ENCODE peak calls at places on chromosomes 11 and 22, in nine cellular contexts. One of them, this sample, is unnamed.

GRCh38 chr22:46357711-46358505 is 22.4 kb downstream of the TRMU start:
- DNase-seq in neural progenitor cell: no peak
- DNase-seq in hepatocyte: no peak
- DNase-seq in GM23248: no peak
- DNase-seq in mammary epithelial cell: no peak
- DNase-seq in MM.1S: no peak
- DNase-seq in PC-3: no peak
- DNase-seq in fibroblast of lung: no peak
- DNase-seq in HCT116: no peak
- DNase-seq in this sample: no peak

GRCh38 chr11:134780486-134781155 is 368.6 kb upstream of the B3GAT1 start:
- DNase-seq in GM23248: no peak
- DNase-seq in fibroblast of lung: no peak
- DNase-seq in PC-3: no peak
- DNase-seq in HCT116: no peak
- DNase-seq in neural progenitor cell: no peak
- DNase-seq in hepatocyte: peak
- DNase-seq in MM.1S: no peak
- DNase-seq in mammary epithelial cell: no peak
- DNase-seq in this sample: no peak

GRCh38 chr11:93623179-93623578 is 38.3 kb upstream of the CEP295 start:
- DNase-seq in neural progenitor cell: peak
- DNase-seq in fibroblast of lung: no peak
- DNase-seq in hepatocyte: peak
- DNase-seq in PC-3: no peak
- DNase-seq in HCT116: no peak
- DNase-seq in GM23248: no peak
- DNase-seq in MM.1S: peak
- DNase-seq in mammary epithelial cell: no peak
- DNase-seq in this sample: no peak

GRCh38 chr11:122342089-122342749 is 226.2 kb upstream of the BLID start:
- DNase-seq in GM23248: peak
- DNase-seq in hepatocyte: no peak
- DNase-seq in MM.1S: no peak
- DNase-seq in fibroblast of lung: no peak
- DNase-seq in PC-3: peak
- DNase-seq in mammary epithelial cell: peak
- DNase-seq in neural progenitor cell: no peak
- DNase-seq in HCT116: peak
- DNase-seq in this sample: no peak

GRCh38 chr11:87662287-87662686 is 513.0 kb downstream of the RAB38 start:
- DNase-seq in fibroblast of lung: no peak
- DNase-seq in neural progenitor cell: no peak
- DNase-seq in GM23248: no peak
- DNase-seq in hepatocyte: no peak
- DNase-seq in HCT116: no peak
- DNase-seq in MM.1S: no peak
- DNase-seq in mammary epithelial cell: no peak
- DNase-seq in PC-3: no peak
- DNase-seq in this sample: no peak

GRCh38 chr11:34784318-34784841 is 131.8 kb downstream of the APIP start:
- DNase-seq in hepatocyte: no peak
- DNase-seq in neural progenitor cell: no peak
- DNase-seq in fibroblast of lung: no peak
- DNase-seq in PC-3: no peak
- DNase-seq in GM23248: no peak
- DNase-seq in mammary epithelial cell: peak
- DNase-seq in MM.1S: peak
- DNase-seq in HCT116: no peak
- DNase-seq in this sample: peak

GRCh38 chr11:19444231-19444630 is 203.5 kb upstream of the E2F8 start:
- DNase-seq in HCT116: no peak
- DNase-seq in neural progenitor cell: no peak
- DNase-seq in hepatocyte: no peak
- DNase-seq in mammary epithelial cell: no peak
- DNase-seq in GM23248: peak
- DNase-seq in PC-3: no peak
- DNase-seq in MM.1S: no peak
- DNase-seq in fibroblast of lung: peak
- DNase-seq in this sample: no peak

GRCh38 chr22:38464992-38465672 is 2.8 kb upstream of the KDELR3 start:
- DNase-seq in mammary epithelial cell: no peak
- DNase-seq in PC-3: no peak
- DNase-seq in HCT116: no peak
- DNase-seq in GM23248: no peak
- DNase-seq in hepatocyte: no peak
- DNase-seq in neural progenitor cell: no peak
- DNase-seq in fibroblast of lung: no peak
- DNase-seq in MM.1S: no peak
- DNase-seq in this sample: no peak

GRCh38 chr11:47469411-47470179 is 20.7 kb upstream of the RAPSN start:
- DNase-seq in mammary epithelial cell: no peak
- DNase-seq in hepatocyte: no peak
- DNase-seq in GM23248: peak
- DNase-seq in HCT116: no peak
- DNase-seq in PC-3: no peak
- DNase-seq in fibroblast of lung: no peak
- DNase-seq in MM.1S: no peak
- DNase-seq in neural progenitor cell: no peak
- DNase-seq in this sample: no peak

GRCh38 chr11:112298535-112298934 is 37.9 kb upstream of the PLET1 start:
- DNase-seq in MM.1S: no peak
- DNase-seq in neural progenitor cell: no peak
- DNase-seq in mammary epithelial cell: no peak
- DNase-seq in hepatocyte: no peak
- DNase-seq in HCT116: no peak
- DNase-seq in GM23248: no peak
- DNase-seq in PC-3: no peak
- DNase-seq in fibroblast of lung: no peak
- DNase-seq in this sample: no peak

GRCh38 chr22:31497148-31497938 is 1.0 kb downstream of the SFI1 start:
- DNase-seq in hepatocyte: no peak
- DNase-seq in PC-3: peak
- DNase-seq in GM23248: no peak
- DNase-seq in MM.1S: peak
- DNase-seq in HCT116: no peak
- DNase-seq in neural progenitor cell: no peak
- DNase-seq in fibroblast of lung: no peak
- DNase-seq in mammary epithelial cell: no peak
- DNase-seq in this sample: no peak

GRCh38 chr22:50403701-50404101 is 60.6 kb downstream of the PPP6R2 start:
- DNase-seq in hepatocyte: peak
- DNase-seq in HCT116: no peak
- DNase-seq in fibroblast of lung: no peak
- DNase-seq in PC-3: no peak
- DNase-seq in MM.1S: no peak
- DNase-seq in neural progenitor cell: no peak
- DNase-seq in GM23248: no peak
- DNase-seq in mammary epithelial cell: no peak
- DNase-seq in this sample: no peak

GRCh38 chr22:46320166-46320710 is 15.3 kb upstream of the TRMU start:
- DNase-seq in hepatocyte: no peak
- DNase-seq in fibroblast of lung: no peak
- DNase-seq in MM.1S: no peak
- DNase-seq in mammary epithelial cell: no peak
- DNase-seq in PC-3: no peak
- DNase-seq in neural progenitor cell: no peak
- DNase-seq in GM23248: no peak
- DNase-seq in HCT116: no peak
- DNase-seq in this sample: no peak

GRCh38 chr11:27444801-27445215 is 27.8 kb downstream of the LGR4 start:
- DNase-seq in HCT116: no peak
- DNase-seq in mammary epithelial cell: no peak
- DNase-seq in fibroblast of lung: no peak
- DNase-seq in MM.1S: no peak
- DNase-seq in GM23248: no peak
- DNase-seq in neural progenitor cell: peak
- DNase-seq in PC-3: peak
- DNase-seq in hepatocyte: no peak
- DNase-seq in this sample: peak

GRCh38 chr11:45933846-45934579 is 11.6 kb downstream of the LARGE2 start:
- DNase-seq in hepatocyte: no peak
- DNase-seq in HCT116: no peak
- DNase-seq in neural progenitor cell: no peak
- DNase-seq in fibroblast of lung: no peak
- DNase-seq in MM.1S: no peak
- DNase-seq in GM23248: no peak
- DNase-seq in mammary epithelial cell: no peak
- DNase-seq in PC-3: no peak
- DNase-seq in this sample: no peak

GRCh38 chr11:13963169-13963948 is 836 bp downstream of the SPON1 start:
- DNase-seq in neural progenitor cell: peak
- DNase-seq in hepatocyte: peak
- DNase-seq in GM23248: peak
- DNase-seq in fibroblast of lung: peak
- DNase-seq in MM.1S: no peak
- DNase-seq in mammary epithelial cell: no peak
- DNase-seq in HCT116: no peak
- DNase-seq in PC-3: no peak
- DNase-seq in this sample: no peak
- TF ChIP-seq EZH2 in neural progenitor cell: no peak
- TF ChIP-seq EZH2 in hepatocyte: no peak
- TF ChIP-seq EZH2 in GM23248: peak
- TF ChIP-seq EZH2 in fibroblast of lung: no peak
- TF ChIP-seq EZH2 in MM.1S: no peak
- TF ChIP-seq EZH2 in mammary epithelial cell: peak
- TF ChIP-seq EZH2 in HCT116: no peak
- TF ChIP-seq EZH2 in PC-3: no peak
- TF ChIP-seq EZH2 in this sample: no peak

GRCh38 chr11:70078796-70079616 is 889 bp downstream of the ANO1 start:
- DNase-seq in GM23248: no peak
- DNase-seq in HCT116: no peak
- DNase-seq in fibroblast of lung: no peak
- DNase-seq in PC-3: peak
- DNase-seq in MM.1S: no peak
- DNase-seq in hepatocyte: no peak
- DNase-seq in mammary epithelial cell: no peak
- DNase-seq in neural progenitor cell: peak
- DNase-seq in this sample: no peak
- TF ChIP-seq EZH2 in GM23248: no peak
- TF ChIP-seq EZH2 in HCT116: no peak
- TF ChIP-seq EZH2 in fibroblast of lung: peak
- TF ChIP-seq EZH2 in PC-3: no peak
- TF ChIP-seq EZH2 in MM.1S: no peak
- TF ChIP-seq EZH2 in hepatocyte: no peak
- TF ChIP-seq EZH2 in mammary epithelial cell: no peak
- TF ChIP-seq EZH2 in neural progenitor cell: peak
- TF ChIP-seq EZH2 in this sample: no peak

GRCh38 chr11:2446590-2447252 is 1.9 kb downstream of the KCNQ1 start:
- DNase-seq in neural progenitor cell: no peak
- DNase-seq in fibroblast of lung: no peak
- DNase-seq in HCT116: no peak
- DNase-seq in GM23248: no peak
- DNase-seq in MM.1S: no peak
- DNase-seq in PC-3: no peak
- DNase-seq in mammary epithelial cell: no peak
- DNase-seq in hepatocyte: no peak
- DNase-seq in this sample: no peak

GRCh38 chr11:2444301-2445106 is at the start of the genes KCNQ1 and TRPM5:
- DNase-seq in HCT116: peak
- DNase-seq in mammary epithelial cell: no peak
- DNase-seq in GM23248: no peak
- DNase-seq in neural progenitor cell: peak
- DNase-seq in MM.1S: peak
- DNase-seq in hepatocyte: peak
- DNase-seq in PC-3: peak
- DNase-seq in fibroblast of lung: no peak
- DNase-seq in this sample: no peak

GRCh38 chr11:2443881-2444300 is 423 bp downstream of the TRPM5 start:
- DNase-seq in HCT116: no peak
- DNase-seq in neural progenitor cell: peak
- DNase-seq in fibroblast of lung: no peak
- DNase-seq in MM.1S: no peak
- DNase-seq in GM23248: no peak
- DNase-seq in hepatocyte: no peak
- DNase-seq in mammary epithelial cell: no peak
- DNase-seq in PC-3: no peak
- DNase-seq in this sample: no peak

GRCh38 chr11:2445948-2446551 is 1.2 kb downstream of the KCNQ1 start:
- DNase-seq in PC-3: no peak
- DNase-seq in hepatocyte: no peak
- DNase-seq in MM.1S: no peak
- DNase-seq in mammary epithelial cell: no peak
- DNase-seq in GM23248: no peak
- DNase-seq in HCT116: no peak
- DNase-seq in neural progenitor cell: no peak
- DNase-seq in fibroblast of lung: no peak
- DNase-seq in this sample: no peak

GRCh38 chr11:2445107-2445947 is 519 bp downstream of the KCNQ1 start:
- DNase-seq in neural progenitor cell: peak
- DNase-seq in hepatocyte: no peak
- DNase-seq in PC-3: no peak
- DNase-seq in fibroblast of lung: no peak
- DNase-seq in HCT116: no peak
- DNase-seq in MM.1S: peak
- DNase-seq in GM23248: no peak
- DNase-seq in mammary epithelial cell: no peak
- DNase-seq in this sample: no peak
- TF ChIP-seq EZH2 in neural progenitor cell: peak
- TF ChIP-seq EZH2 in hepatocyte: no peak
- TF ChIP-seq EZH2 in PC-3: no peak
- TF ChIP-seq EZH2 in fibroblast of lung: no peak
- TF ChIP-seq EZH2 in HCT116: no peak
- TF ChIP-seq EZH2 in MM.1S: no peak
- TF ChIP-seq EZH2 in GM23248: peak
- TF ChIP-seq EZH2 in mammary epithelial cell: peak
- TF ChIP-seq EZH2 in this sample: no peak

GRCh38 chr11:44694443-44694842 is 32.3 kb upstream of the TSPAN18 start:
- DNase-seq in neural progenitor cell: no peak
- DNase-seq in mammary epithelial cell: no peak
- DNase-seq in fibroblast of lung: no peak
- DNase-seq in hepatocyte: no peak
- DNase-seq in GM23248: no peak
- DNase-seq in PC-3: no peak
- DNase-seq in HCT116: no peak
- DNase-seq in MM.1S: peak
- DNase-seq in this sample: no peak

GRCh38 chr11:44693654-44694119 is 33.1 kb upstream of the TSPAN18 start:
- DNase-seq in HCT116: no peak
- DNase-seq in hepatocyte: no peak
- DNase-seq in PC-3: no peak
- DNase-seq in fibroblast of lung: no peak
- DNase-seq in mammary epithelial cell: no peak
- DNase-seq in neural progenitor cell: peak
- DNase-seq in GM23248: no peak
- DNase-seq in MM.1S: no peak
- DNase-seq in this sample: no peak

GRCh38 chr11:44689265-44689664 is 37.5 kb upstream of the TSPAN18 start:
- DNase-seq in PC-3: no peak
- DNase-seq in MM.1S: no peak
- DNase-seq in GM23248: no peak
- DNase-seq in mammary epithelial cell: no peak
- DNase-seq in fibroblast of lung: no peak
- DNase-seq in HCT116: no peak
- DNase-seq in neural progenitor cell: no peak
- DNase-seq in hepatocyte: no peak
- DNase-seq in this sample: no peak

GRCh38 chr11:44687310-44687842 is 39.4 kb upstream of the TSPAN18 start:
- DNase-seq in hepatocyte: no peak
- DNase-seq in neural progenitor cell: no peak
- DNase-seq in PC-3: no peak
- DNase-seq in GM23248: no peak
- DNase-seq in mammary epithelial cell: no peak
- DNase-seq in fibroblast of lung: no peak
- DNase-seq in HCT116: no peak
- DNase-seq in MM.1S: no peak
- DNase-seq in this sample: no peak

GRCh38 chr11:44690651-44691050 is 36.1 kb upstream of the TSPAN18 start:
- DNase-seq in HCT116: no peak
- DNase-seq in GM23248: no peak
- DNase-seq in mammary epithelial cell: no peak
- DNase-seq in fibroblast of lung: no peak
- DNase-seq in PC-3: no peak
- DNase-seq in neural progenitor cell: no peak
- DNase-seq in MM.1S: no peak
- DNase-seq in hepatocyte: no peak
- DNase-seq in this sample: no peak
- TF ChIP-seq EZH2 in HCT116: no peak
- TF ChIP-seq EZH2 in GM23248: no peak
- TF ChIP-seq EZH2 in mammary epithelial cell: no peak
- TF ChIP-seq EZH2 in fibroblast of lung: no peak
- TF ChIP-seq EZH2 in PC-3: no peak
- TF ChIP-seq EZH2 in neural progenitor cell: no peak
- TF ChIP-seq EZH2 in MM.1S: no peak
- TF ChIP-seq EZH2 in hepatocyte: no peak
- TF ChIP-seq EZH2 in this sample: no peak

This sample was measured in HepG2.